ENCODE peak calls at places on chromosomes 4 and X, in six cellular contexts. One of them, this sample, is unnamed.
A peak's percentile ranks its signal among the peaks of the same experiment; 100 is the strongest.

GRCh38 chr4:101711590-101712255 is 78.8 kb upstream of the BANK1 start:
- DNase-seq in NCI-H1436: no peak
- DNase-seq in HCT116: no peak
- DNase-seq in HFFc6: no peak
- DNase-seq in activated CD4-positive, alpha-beta T cell treated with anti-CD3 and anti-CD28 coated beads, Interleukin-2, amount 10 ng/mL, durations not matched to agents 7 days and 5 days: no peak
- DNase-seq in thyroid gland: no peak
- DNase-seq in this sample: no peak

GRCh38 chr4:98657531-98658286 is 702 bp downstream of the TSPAN5 start:
- DNase-seq in activated CD4-positive, alpha-beta T cell treated with anti-CD3 and anti-CD28 coated beads, Interleukin-2, amount 10 ng/mL, durations not matched to agents 7 days and 5 days: peak; percentile 43
- DNase-seq in HCT116: no peak
- DNase-seq in HFFc6: peak; percentile 59
- DNase-seq in thyroid gland: peak; percentile 44
- DNase-seq in NCI-H1436: no peak
- DNase-seq in this sample: no peak

GRCh38 chr4:175103403-175103802 is 185.2 kb downstream of the ADAM29 start:
- DNase-seq in HCT116: no peak
- DNase-seq in activated CD4-positive, alpha-beta T cell treated with anti-CD3 and anti-CD28 coated beads, Interleukin-2, amount 10 ng/mL, durations not matched to agents 7 days and 5 days: no peak
- DNase-seq in thyroid gland: no peak
- DNase-seq in HFFc6: no peak
- DNase-seq in NCI-H1436: no peak
- DNase-seq in this sample: no peak

GRCh38 chr4:189974056-189974455 is 33.4 kb downstream of the FRG1 start:
- DNase-seq in HFFc6: no peak
- DNase-seq in NCI-H1436: no peak
- DNase-seq in activated CD4-positive, alpha-beta T cell treated with anti-CD3 and anti-CD28 coated beads, Interleukin-2, amount 10 ng/mL, durations not matched to agents 7 days and 5 days: no peak
- DNase-seq in thyroid gland: no peak
- DNase-seq in HCT116: peak; percentile 38
- DNase-seq in this sample: no peak

GRCh38 chr4:109506890-109507289 is 53.2 kb upstream of the MCUB start:
- DNase-seq in HCT116: no peak
- DNase-seq in NCI-H1436: no peak
- DNase-seq in thyroid gland: no peak
- DNase-seq in HFFc6: no peak
- DNase-seq in activated CD4-positive, alpha-beta T cell treated with anti-CD3 and anti-CD28 coated beads, Interleukin-2, amount 10 ng/mL, durations not matched to agents 7 days and 5 days: no peak
- DNase-seq in this sample: no peak

GRCh38 chr4:113683143-113683542 is 78.4 kb downstream of the CAMK2D start:
- DNase-seq in activated CD4-positive, alpha-beta T cell treated with anti-CD3 and anti-CD28 coated beads, Interleukin-2, amount 10 ng/mL, durations not matched to agents 7 days and 5 days: peak; percentile 85
- DNase-seq in HFFc6: no peak
- DNase-seq in thyroid gland: peak; percentile 8
- DNase-seq in HCT116: no peak
- DNase-seq in NCI-H1436: peak; percentile 80
- DNase-seq in this sample: no peak

GRCh38 chrX:125850693-125851092 is 315.4 kb downstream of the DCAF12L2 start:
- DNase-seq in activated CD4-positive, alpha-beta T cell treated with anti-CD3 and anti-CD28 coated beads, Interleukin-2, amount 10 ng/mL, durations not matched to agents 7 days and 5 days: no peak
- DNase-seq in NCI-H1436: no peak
- DNase-seq in thyroid gland: no peak
- DNase-seq in HFFc6: no peak
- DNase-seq in HCT116: no peak
- DNase-seq in this sample: no peak

GRCh38 chr4:11487876-11488545 is 59.3 kb upstream of the HS3ST1 start:
- DNase-seq in HCT116: no peak
- DNase-seq in HFFc6: no peak
- DNase-seq in NCI-H1436: no peak
- DNase-seq in activated CD4-positive, alpha-beta T cell treated with anti-CD3 and anti-CD28 coated beads, Interleukin-2, amount 10 ng/mL, durations not matched to agents 7 days and 5 days: no peak
- DNase-seq in thyroid gland: no peak
- DNase-seq in this sample: no peak

GRCh38 chr4:2835978-2836377 is 7.7 kb upstream of the ADD1 start:
- DNase-seq in activated CD4-positive, alpha-beta T cell treated with anti-CD3 and anti-CD28 coated beads, Interleukin-2, amount 10 ng/mL, durations not matched to agents 7 days and 5 days: no peak
- DNase-seq in HFFc6: no peak
- DNase-seq in thyroid gland: no peak
- DNase-seq in NCI-H1436: no peak
- DNase-seq in HCT116: no peak
- DNase-seq in this sample: no peak

GRCh38 chr4:79174855-79175254 is 151.0 kb downstream of the NAA11 start:
- DNase-seq in HFFc6: no peak
- DNase-seq in NCI-H1436: no peak
- DNase-seq in activated CD4-positive, alpha-beta T cell treated with anti-CD3 and anti-CD28 coated beads, Interleukin-2, amount 10 ng/mL, durations not matched to agents 7 days and 5 days: no peak
- DNase-seq in thyroid gland: no peak
- DNase-seq in HCT116: no peak
- DNase-seq in this sample: no peak

GRCh38 chr4:142036795-142037583 is 400.6 kb downstream of the IL15 start:
- DNase-seq in NCI-H1436: no peak
- DNase-seq in thyroid gland: no peak
- DNase-seq in HCT116: peak; percentile 19
- DNase-seq in activated CD4-positive, alpha-beta T cell treated with anti-CD3 and anti-CD28 coated beads, Interleukin-2, amount 10 ng/mL, durations not matched to agents 7 days and 5 days: no peak
- DNase-seq in HFFc6: peak; percentile 51
- DNase-seq in this sample: no peak

GRCh38 chr4:122224348-122224747 is 72.2 kb downstream of the BLTP1 start:
- DNase-seq in HCT116: no peak
- DNase-seq in activated CD4-positive, alpha-beta T cell treated with anti-CD3 and anti-CD28 coated beads, Interleukin-2, amount 10 ng/mL, durations not matched to agents 7 days and 5 days: peak; percentile 12
- DNase-seq in HFFc6: no peak
- DNase-seq in thyroid gland: peak; percentile 25
- DNase-seq in NCI-H1436: no peak
- DNase-seq in this sample: no peak

GRCh38 chr4:6369511-6369910 is 99.9 kb downstream of the WFS1 start:
- DNase-seq in HFFc6: no peak
- DNase-seq in activated CD4-positive, alpha-beta T cell treated with anti-CD3 and anti-CD28 coated beads, Interleukin-2, amount 10 ng/mL, durations not matched to agents 7 days and 5 days: no peak
- DNase-seq in thyroid gland: no peak
- DNase-seq in HCT116: no peak
- DNase-seq in NCI-H1436: no peak
- DNase-seq in this sample: no peak

GRCh38 chrX:70592091-70592490 is 147.5 kb downstream of the DLG3 start:
- DNase-seq in thyroid gland: no peak
- DNase-seq in NCI-H1436: no peak
- DNase-seq in HFFc6: peak; percentile 74
- DNase-seq in HCT116: peak; percentile 26
- DNase-seq in activated CD4-positive, alpha-beta T cell treated with anti-CD3 and anti-CD28 coated beads, Interleukin-2, amount 10 ng/mL, durations not matched to agents 7 days and 5 days: peak; percentile 17
- DNase-seq in this sample: no peak

GRCh38 chr4:33724685-33725084 is 2519.6 kb downstream of the ARAP2 start:
- DNase-seq in thyroid gland: no peak
- DNase-seq in activated CD4-positive, alpha-beta T cell treated with anti-CD3 and anti-CD28 coated beads, Interleukin-2, amount 10 ng/mL, durations not matched to agents 7 days and 5 days: no peak
- DNase-seq in NCI-H1436: no peak
- DNase-seq in HCT116: no peak
- DNase-seq in HFFc6: no peak
- DNase-seq in this sample: no peak

GRCh38 chr4:98113005-98113404 is 30.3 kb downstream of the STPG2 start:
- DNase-seq in activated CD4-positive, alpha-beta T cell treated with anti-CD3 and anti-CD28 coated beads, Interleukin-2, amount 10 ng/mL, durations not matched to agents 7 days and 5 days: peak; percentile 16
- DNase-seq in HCT116: peak; percentile 6
- DNase-seq in HFFc6: peak; percentile 17
- DNase-seq in thyroid gland: peak; percentile 10
- DNase-seq in NCI-H1436: peak; percentile 0
- DNase-seq in this sample: no peak

GRCh38 chrX:46617906-46618305 is 44.3 kb downstream of the CHST7 start:
- DNase-seq in HFFc6: no peak
- DNase-seq in NCI-H1436: no peak
- DNase-seq in thyroid gland: no peak
- DNase-seq in activated CD4-positive, alpha-beta T cell treated with anti-CD3 and anti-CD28 coated beads, Interleukin-2, amount 10 ng/mL, durations not matched to agents 7 days and 5 days: peak; percentile 23
- DNase-seq in HCT116: no peak
- DNase-seq in this sample: no peak

GRCh38 chr4:86011117-86011516 is 348.7 kb downstream of the MAPK10 start:
- DNase-seq in thyroid gland: peak; percentile 58
- DNase-seq in HFFc6: peak; percentile 87
- DNase-seq in NCI-H1436: no peak
- DNase-seq in activated CD4-positive, alpha-beta T cell treated with anti-CD3 and anti-CD28 coated beads, Interleukin-2, amount 10 ng/mL, durations not matched to agents 7 days and 5 days: no peak
- DNase-seq in HCT116: no peak
- DNase-seq in this sample: no peak

GRCh38 chr4:135353008-135353407 is 1151.4 kb upstream of the PABPC4L start:
- DNase-seq in activated CD4-positive, alpha-beta T cell treated with anti-CD3 and anti-CD28 coated beads, Interleukin-2, amount 10 ng/mL, durations not matched to agents 7 days and 5 days: no peak
- DNase-seq in HFFc6: no peak
- DNase-seq in NCI-H1436: no peak
- DNase-seq in thyroid gland: no peak
- DNase-seq in HCT116: no peak
- DNase-seq in this sample: no peak

GRCh38 chr4:184273166-184274147 is 55.8 kb upstream of the ENPP6 start:
- DNase-seq in thyroid gland: no peak
- DNase-seq in HFFc6: no peak
- DNase-seq in HCT116: no peak
- DNase-seq in NCI-H1436: no peak
- DNase-seq in activated CD4-positive, alpha-beta T cell treated with anti-CD3 and anti-CD28 coated beads, Interleukin-2, amount 10 ng/mL, durations not matched to agents 7 days and 5 days: peak; percentile 2
- DNase-seq in this sample: no peak

GRCh38 chr4:90990298-90990697 is 863.1 kb downstream of the CCSER1 start:
- DNase-seq in activated CD4-positive, alpha-beta T cell treated with anti-CD3 and anti-CD28 coated beads, Interleukin-2, amount 10 ng/mL, durations not matched to agents 7 days and 5 days: no peak
- DNase-seq in NCI-H1436: no peak
- DNase-seq in thyroid gland: no peak
- DNase-seq in HCT116: no peak
- DNase-seq in HFFc6: no peak
- DNase-seq in this sample: no peak

GRCh38 chr4:48409203-48409602 is 67.9 kb downstream of the SLAIN2 start:
- DNase-seq in thyroid gland: no peak
- DNase-seq in NCI-H1436: no peak
- DNase-seq in HCT116: no peak
- DNase-seq in HFFc6: no peak
- DNase-seq in activated CD4-positive, alpha-beta T cell treated with anti-CD3 and anti-CD28 coated beads, Interleukin-2, amount 10 ng/mL, durations not matched to agents 7 days and 5 days: no peak
- DNase-seq in this sample: no peak

GRCh38 chrX:115448146-115448545 is 112.8 kb upstream of the PLS3 start:
- DNase-seq in thyroid gland: no peak
- DNase-seq in activated CD4-positive, alpha-beta T cell treated with anti-CD3 and anti-CD28 coated beads, Interleukin-2, amount 10 ng/mL, durations not matched to agents 7 days and 5 days: no peak
- DNase-seq in NCI-H1436: no peak
- DNase-seq in HFFc6: no peak
- DNase-seq in HCT116: no peak
- DNase-seq in this sample: no peak

GRCh38 chr4:103198111-103198765 is at the start of gene CENPE:
- DNase-seq in HCT116: peak; percentile 83
- DNase-seq in thyroid gland: peak; percentile 87
- DNase-seq in HFFc6: peak; percentile 81
- DNase-seq in activated CD4-positive, alpha-beta T cell treated with anti-CD3 and anti-CD28 coated beads, Interleukin-2, amount 10 ng/mL, durations not matched to agents 7 days and 5 days: peak; percentile 88
- DNase-seq in NCI-H1436: peak; percentile 83
- DNase-seq in this sample: peak; percentile 55

GRCh38 chr4:177239878-177240277 is 69.8 kb upstream of the NEIL3 start:
- DNase-seq in activated CD4-positive, alpha-beta T cell treated with anti-CD3 and anti-CD28 coated beads, Interleukin-2, amount 10 ng/mL, durations not matched to agents 7 days and 5 days: no peak
- DNase-seq in HFFc6: no peak
- DNase-seq in NCI-H1436: no peak
- DNase-seq in thyroid gland: no peak
- DNase-seq in HCT116: no peak
- DNase-seq in this sample: no peak

GRCh38 chrX:137562096-137562495 is 3.8 kb upstream of the ZIC3 start:
- DNase-seq in thyroid gland: no peak
- DNase-seq in activated CD4-positive, alpha-beta T cell treated with anti-CD3 and anti-CD28 coated beads, Interleukin-2, amount 10 ng/mL, durations not matched to agents 7 days and 5 days: no peak
- DNase-seq in NCI-H1436: no peak
- DNase-seq in HFFc6: no peak
- DNase-seq in HCT116: no peak
- DNase-seq in this sample: no peak

GRCh38 chr4:23174179-23174578 is 481.4 kb downstream of the GBA3 start:
- DNase-seq in NCI-H1436: no peak
- DNase-seq in activated CD4-positive, alpha-beta T cell treated with anti-CD3 and anti-CD28 coated beads, Interleukin-2, amount 10 ng/mL, durations not matched to agents 7 days and 5 days: no peak
- DNase-seq in thyroid gland: no peak
- DNase-seq in HCT116: no peak
- DNase-seq in HFFc6: no peak
- DNase-seq in this sample: no peak

GRCh38 chr4:113383111-113383785 is 333.8 kb downstream of the ANK2 start:
- DNase-seq in HCT116: peak; percentile 15
- DNase-seq in thyroid gland: no peak
- DNase-seq in activated CD4-positive, alpha-beta T cell treated with anti-CD3 and anti-CD28 coated beads, Interleukin-2, amount 10 ng/mL, durations not matched to agents 7 days and 5 days: no peak
- DNase-seq in HFFc6: peak; percentile 41
- DNase-seq in NCI-H1436: no peak
- DNase-seq in this sample: no peak

GRCh38 chrX:127606590-127606989 is 445.6 kb downstream of the ACTRT1 start:
- DNase-seq in activated CD4-positive, alpha-beta T cell treated with anti-CD3 and anti-CD28 coated beads, Interleukin-2, amount 10 ng/mL, durations not matched to agents 7 days and 5 days: no peak
- DNase-seq in HFFc6: no peak
- DNase-seq in NCI-H1436: no peak
- DNase-seq in HCT116: no peak
- DNase-seq in thyroid gland: no peak
- DNase-seq in this sample: no peak

GRCh38 chr4:118833192-118833820 is 2.6 kb downstream of the SEC24D start:
- DNase-seq in HCT116: no peak
- DNase-seq in NCI-H1436: no peak
- DNase-seq in HFFc6: no peak
- DNase-seq in thyroid gland: no peak
- DNase-seq in activated CD4-positive, alpha-beta T cell treated with anti-CD3 and anti-CD28 coated beads, Interleukin-2, amount 10 ng/mL, durations not matched to agents 7 days and 5 days: no peak
- DNase-seq in this sample: no peak

GRCh38 chr4:74947798-74948197 is 14.9 kb downstream of the PARM1 start:
- DNase-seq in activated CD4-positive, alpha-beta T cell treated with anti-CD3 and anti-CD28 coated beads, Interleukin-2, amount 10 ng/mL, durations not matched to agents 7 days and 5 days: no peak
- DNase-seq in HFFc6: no peak
- DNase-seq in thyroid gland: no peak
- DNase-seq in NCI-H1436: no peak
- DNase-seq in HCT116: no peak
- DNase-seq in this sample: no peak

GRCh38 chrX:21738145-21738949 is 19.6 kb downstream of the SMPX start:
- DNase-seq in activated CD4-positive, alpha-beta T cell treated with anti-CD3 and anti-CD28 coated beads, Interleukin-2, amount 10 ng/mL, durations not matched to agents 7 days and 5 days: no peak
- DNase-seq in HFFc6: no peak
- DNase-seq in HCT116: no peak
- DNase-seq in NCI-H1436: peak; percentile 65
- DNase-seq in thyroid gland: no peak
- DNase-seq in this sample: peak; percentile 57

GRCh38 chr4:56387023-56388001 is at the start of gene AASDH:
- DNase-seq in thyroid gland: peak; percentile 91
- DNase-seq in HCT116: peak; percentile 92
- DNase-seq in HFFc6: peak; percentile 95
- DNase-seq in NCI-H1436: peak; percentile 87
- DNase-seq in activated CD4-positive, alpha-beta T cell treated with anti-CD3 and anti-CD28 coated beads, Interleukin-2, amount 10 ng/mL, durations not matched to agents 7 days and 5 days: peak; percentile 95
- DNase-seq in this sample: peak; percentile 88